ENCODE peak calls at places on chromosomes 3 and 15, in ten cellular contexts. One of them, this sample, is unnamed.

GRCh38 chr3:50610992-50611463 is 546 bp downstream of the CISH start:
- DNase-seq in endothelial cell: no peak
- DNase-seq in OCI-LY7: no peak
- DNase-seq in MCF 10A: no peak
- DNase-seq in psoas muscle: no peak
- DNase-seq in BJ: no peak
- DNase-seq in HL-60: no peak
- DNase-seq in upper lobe of left lung: no peak
- DNase-seq in IMR-90: no peak
- DNase-seq in Caco-2: no peak
- DNase-seq in this sample: no peak

GRCh38 chr3:149965278-149965677 is 5.4 kb downstream of the PFN2 start:
- DNase-seq in Caco-2: no peak
- DNase-seq in upper lobe of left lung: no peak
- DNase-seq in MCF 10A: no peak
- DNase-seq in HL-60: no peak
- DNase-seq in psoas muscle: no peak
- DNase-seq in IMR-90: no peak
- DNase-seq in BJ: no peak
- DNase-seq in endothelial cell: no peak
- DNase-seq in OCI-LY7: peak; percentile 30
- DNase-seq in this sample: no peak

GRCh38 chr3:42698911-42699230 is 3.7 kb downstream of the HHATL start:
- DNase-seq in MCF 10A: peak; percentile 53
- DNase-seq in psoas muscle: peak; percentile 69
- DNase-seq in HL-60: no peak
- DNase-seq in IMR-90: no peak
- DNase-seq in OCI-LY7: no peak
- DNase-seq in Caco-2: no peak
- DNase-seq in endothelial cell: no peak
- DNase-seq in BJ: no peak
- DNase-seq in upper lobe of left lung: peak; percentile 63
- DNase-seq in this sample: no peak

GRCh38 chr15:23588268-23588667 is 22.8 kb downstream of the MKRN3 start:
- DNase-seq in psoas muscle: no peak
- DNase-seq in endothelial cell: no peak
- DNase-seq in upper lobe of left lung: no peak
- DNase-seq in MCF 10A: no peak
- DNase-seq in IMR-90: no peak
- DNase-seq in Caco-2: peak; percentile 20
- DNase-seq in BJ: no peak
- DNase-seq in HL-60: no peak
- DNase-seq in OCI-LY7: no peak
- DNase-seq in this sample: no peak

GRCh38 chr3:195096484-195097330 is 174.3 kb downstream of the XXYLT1 start:
- DNase-seq in BJ: no peak
- DNase-seq in Caco-2: no peak
- DNase-seq in HL-60: no peak
- DNase-seq in psoas muscle: no peak
- DNase-seq in endothelial cell: no peak
- DNase-seq in upper lobe of left lung: no peak
- DNase-seq in IMR-90: no peak
- DNase-seq in MCF 10A: no peak
- DNase-seq in OCI-LY7: no peak
- DNase-seq in this sample: no peak

GRCh38 chr15:57406040-57406772 is 29.9 kb downstream of the CGNL1 start:
- DNase-seq in psoas muscle: no peak
- DNase-seq in OCI-LY7: no peak
- DNase-seq in upper lobe of left lung: peak; percentile 65
- DNase-seq in IMR-90: peak; percentile 19
- DNase-seq in HL-60: no peak
- DNase-seq in BJ: no peak
- DNase-seq in Caco-2: no peak
- DNase-seq in endothelial cell: no peak
- DNase-seq in MCF 10A: no peak
- DNase-seq in this sample: no peak

GRCh38 chr3:73550011-73550410 is 74.7 kb downstream of the PDZRN3 start:
- DNase-seq in IMR-90: no peak
- DNase-seq in upper lobe of left lung: no peak
- DNase-seq in OCI-LY7: no peak
- DNase-seq in MCF 10A: no peak
- DNase-seq in psoas muscle: no peak
- DNase-seq in Caco-2: no peak
- DNase-seq in HL-60: no peak
- DNase-seq in BJ: no peak
- DNase-seq in endothelial cell: no peak
- DNase-seq in this sample: no peak

GRCh38 chr15:70875001-70875782 is 17.0 kb downstream of the THAP10 start:
- DNase-seq in IMR-90: peak; percentile 58
- DNase-seq in endothelial cell: no peak
- DNase-seq in psoas muscle: no peak
- DNase-seq in upper lobe of left lung: no peak
- DNase-seq in HL-60: no peak
- DNase-seq in Caco-2: peak; percentile 26
- DNase-seq in MCF 10A: peak; percentile 40
- DNase-seq in OCI-LY7: no peak
- DNase-seq in BJ: no peak
- DNase-seq in this sample: no peak

GRCh38 chr15:26087395-26087794 is 224.3 kb upstream of the ATP10A start:
- DNase-seq in BJ: peak; percentile 31
- DNase-seq in Caco-2: no peak
- DNase-seq in HL-60: no peak
- DNase-seq in upper lobe of left lung: no peak
- DNase-seq in psoas muscle: no peak
- DNase-seq in IMR-90: peak; percentile 44
- DNase-seq in OCI-LY7: no peak
- DNase-seq in MCF 10A: peak; percentile 1
- DNase-seq in endothelial cell: no peak
- DNase-seq in this sample: no peak

GRCh38 chr3:197305854-197306253 is 7.4 kb upstream of the DLG1 start:
- DNase-seq in OCI-LY7: peak; percentile 45
- DNase-seq in psoas muscle: no peak
- DNase-seq in IMR-90: peak; percentile 93
- DNase-seq in Caco-2: no peak
- DNase-seq in HL-60: no peak
- DNase-seq in endothelial cell: no peak
- DNase-seq in upper lobe of left lung: no peak
- DNase-seq in BJ: peak; percentile 79
- DNase-seq in MCF 10A: no peak
- DNase-seq in this sample: no peak

GRCh38 chr3:5267889-5268288 is 80.4 kb downstream of the EDEM1 start:
- DNase-seq in Caco-2: no peak
- DNase-seq in BJ: no peak
- DNase-seq in IMR-90: no peak
- DNase-seq in HL-60: no peak
- DNase-seq in upper lobe of left lung: no peak
- DNase-seq in psoas muscle: no peak
- DNase-seq in OCI-LY7: no peak
- DNase-seq in MCF 10A: no peak
- DNase-seq in endothelial cell: no peak
- DNase-seq in this sample: no peak

GRCh38 chr3:70185661-70186060 is 126.8 kb downstream of the MDFIC2 start:
- DNase-seq in HL-60: no peak
- DNase-seq in upper lobe of left lung: no peak
- DNase-seq in psoas muscle: no peak
- DNase-seq in endothelial cell: no peak
- DNase-seq in IMR-90: no peak
- DNase-seq in OCI-LY7: no peak
- DNase-seq in Caco-2: no peak
- DNase-seq in MCF 10A: no peak
- DNase-seq in BJ: no peak
- DNase-seq in this sample: no peak

GRCh38 chr15:41981373-41982132 is 9.2 kb upstream of the EHD4 start:
- DNase-seq in upper lobe of left lung: no peak
- DNase-seq in IMR-90: no peak
- DNase-seq in MCF 10A: no peak
- DNase-seq in psoas muscle: peak; percentile 7
- DNase-seq in Caco-2: no peak
- DNase-seq in HL-60: no peak
- DNase-seq in BJ: no peak
- DNase-seq in endothelial cell: no peak
- DNase-seq in OCI-LY7: no peak
- DNase-seq in this sample: no peak

GRCh38 chr3:37816271-37816670 is 45.4 kb upstream of the CTDSPL start:
- DNase-seq in upper lobe of left lung: no peak
- DNase-seq in OCI-LY7: no peak
- DNase-seq in MCF 10A: no peak
- DNase-seq in endothelial cell: no peak
- DNase-seq in HL-60: no peak
- DNase-seq in Caco-2: no peak
- DNase-seq in BJ: no peak
- DNase-seq in IMR-90: peak; percentile 49
- DNase-seq in psoas muscle: no peak
- DNase-seq in this sample: no peak

GRCh38 chr3:37813403-37813802 is 48.3 kb upstream of the CTDSPL start:
- DNase-seq in IMR-90: no peak
- DNase-seq in OCI-LY7: no peak
- DNase-seq in BJ: no peak
- DNase-seq in MCF 10A: no peak
- DNase-seq in upper lobe of left lung: no peak
- DNase-seq in endothelial cell: no peak
- DNase-seq in HL-60: no peak
- DNase-seq in psoas muscle: no peak
- DNase-seq in Caco-2: no peak
- DNase-seq in this sample: no peak

GRCh38 chr3:37811625-37812356 is 49.9 kb upstream of the CTDSPL start:
- DNase-seq in Caco-2: no peak
- DNase-seq in endothelial cell: no peak
- DNase-seq in IMR-90: peak; percentile 51
- DNase-seq in psoas muscle: no peak
- DNase-seq in MCF 10A: no peak
- DNase-seq in upper lobe of left lung: no peak
- DNase-seq in HL-60: no peak
- DNase-seq in BJ: no peak
- DNase-seq in OCI-LY7: no peak
- DNase-seq in this sample: no peak

GRCh38 chr3:37812497-37812896 is 49.2 kb upstream of the CTDSPL start:
- DNase-seq in IMR-90: peak; percentile 63
- DNase-seq in upper lobe of left lung: no peak
- DNase-seq in BJ: no peak
- DNase-seq in psoas muscle: no peak
- DNase-seq in OCI-LY7: no peak
- DNase-seq in MCF 10A: no peak
- DNase-seq in HL-60: no peak
- DNase-seq in Caco-2: no peak
- DNase-seq in endothelial cell: no peak
- DNase-seq in this sample: no peak

DNA sequence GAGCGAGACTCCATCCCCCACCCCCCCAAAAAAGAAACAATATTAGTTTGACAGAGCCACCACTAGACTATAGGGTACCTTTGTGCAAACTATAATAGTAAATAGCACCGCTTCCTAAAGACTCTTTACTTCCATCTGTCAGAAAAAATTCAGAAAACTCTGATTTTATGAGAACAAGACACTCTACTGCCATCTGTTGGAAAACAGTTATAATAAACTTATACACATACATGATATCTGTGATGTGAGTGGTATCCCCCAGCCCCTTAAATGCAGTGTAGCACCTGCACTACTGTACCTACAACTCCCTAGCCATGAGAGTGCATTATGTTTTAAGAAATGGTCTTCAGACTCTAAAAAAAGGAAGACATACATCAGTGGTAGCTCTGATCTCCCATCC is 47.1 kb upstream of the CTDSPL start:
- DNase-seq in MCF 10A: peak; percentile 3
- DNase-seq in IMR-90: peak; percentile 31
- DNase-seq in endothelial cell: no peak
- DNase-seq in HL-60: no peak
- DNase-seq in OCI-LY7: peak; percentile 39
- DNase-seq in BJ: no peak
- DNase-seq in psoas muscle: no peak
- DNase-seq in upper lobe of left lung: no peak
- DNase-seq in Caco-2: no peak
- DNase-seq in this sample: no peak
- TF ChIP-seq CTCF in MCF 10A: peak; percentile 5
- TF ChIP-seq CTCF in IMR-90: peak; percentile 51
- TF ChIP-seq CTCF in endothelial cell: peak; percentile 48
- TF ChIP-seq CTCF in HL-60: no peak
- TF ChIP-seq CTCF in OCI-LY7: peak; percentile 74
- TF ChIP-seq CTCF in BJ: peak; percentile 27
- TF ChIP-seq CTCF in psoas muscle: no peak
- TF ChIP-seq CTCF in upper lobe of left lung: peak; percentile 14
- TF ChIP-seq CTCF in Caco-2: no peak
- TF ChIP-seq CTCF in this sample: peak; percentile 20

GRCh38 chr3:190266915-190267290 is 55.3 kb downstream of the CLDN1 start:
- DNase-seq in MCF 10A: peak; percentile 25
- DNase-seq in BJ: no peak
- DNase-seq in psoas muscle: no peak
- DNase-seq in HL-60: no peak
- DNase-seq in endothelial cell: no peak
- DNase-seq in Caco-2: no peak
- DNase-seq in IMR-90: no peak
- DNase-seq in upper lobe of left lung: no peak
- DNase-seq in OCI-LY7: no peak
- DNase-seq in this sample: no peak
- TF ChIP-seq CTCF in MCF 10A: no peak
- TF ChIP-seq CTCF in BJ: no peak
- TF ChIP-seq CTCF in psoas muscle: no peak
- TF ChIP-seq CTCF in HL-60: no peak
- TF ChIP-seq CTCF in endothelial cell: no peak
- TF ChIP-seq CTCF in Caco-2: no peak
- TF ChIP-seq CTCF in IMR-90: no peak
- TF ChIP-seq CTCF in upper lobe of left lung: no peak
- TF ChIP-seq CTCF in OCI-LY7: no peak
- TF ChIP-seq CTCF in this sample: no peak

GRCh38 chr3:905217-905616 is 187.6 kb upstream of the CNTN6 start:
- DNase-seq in HL-60: no peak
- DNase-seq in OCI-LY7: no peak
- DNase-seq in psoas muscle: no peak
- DNase-seq in MCF 10A: no peak
- DNase-seq in upper lobe of left lung: no peak
- DNase-seq in IMR-90: no peak
- DNase-seq in Caco-2: no peak
- DNase-seq in BJ: no peak
- DNase-seq in endothelial cell: no peak
- DNase-seq in this sample: no peak

GRCh38 chr3:906739-907138 is 186.1 kb upstream of the CNTN6 start:
- DNase-seq in BJ: no peak
- DNase-seq in MCF 10A: no peak
- DNase-seq in OCI-LY7: no peak
- DNase-seq in psoas muscle: no peak
- DNase-seq in Caco-2: no peak
- DNase-seq in endothelial cell: no peak
- DNase-seq in IMR-90: no peak
- DNase-seq in HL-60: no peak
- DNase-seq in upper lobe of left lung: no peak
- DNase-seq in this sample: no peak

GRCh38 chr3:908839-909238 is 184.0 kb upstream of the CNTN6 start:
- DNase-seq in HL-60: no peak
- DNase-seq in endothelial cell: no peak
- DNase-seq in OCI-LY7: no peak
- DNase-seq in Caco-2: peak; percentile 3
- DNase-seq in psoas muscle: no peak
- DNase-seq in BJ: no peak
- DNase-seq in MCF 10A: no peak
- DNase-seq in IMR-90: no peak
- DNase-seq in upper lobe of left lung: no peak
- DNase-seq in this sample: no peak
- TF ChIP-seq CTCF in HL-60: no peak
- TF ChIP-seq CTCF in endothelial cell: no peak
- TF ChIP-seq CTCF in OCI-LY7: no peak
- TF ChIP-seq CTCF in Caco-2: peak; percentile 30
- TF ChIP-seq CTCF in psoas muscle: no peak
- TF ChIP-seq CTCF in BJ: no peak
- TF ChIP-seq CTCF in MCF 10A: peak; percentile 34
- TF ChIP-seq CTCF in IMR-90: no peak
- TF ChIP-seq CTCF in upper lobe of left lung: no peak
- TF ChIP-seq CTCF in this sample: no peak

GRCh38 chr3:177893321-177893720 is 642.9 kb upstream of the KCNMB2 start:
- DNase-seq in HL-60: no peak
- DNase-seq in BJ: no peak
- DNase-seq in OCI-LY7: no peak
- DNase-seq in IMR-90: no peak
- DNase-seq in psoas muscle: no peak
- DNase-seq in upper lobe of left lung: no peak
- DNase-seq in MCF 10A: peak; percentile 12
- DNase-seq in Caco-2: no peak
- DNase-seq in endothelial cell: no peak
- DNase-seq in this sample: no peak
- TF ChIP-seq CTCF in HL-60: no peak
- TF ChIP-seq CTCF in BJ: peak; percentile 43
- TF ChIP-seq CTCF in OCI-LY7: no peak
- TF ChIP-seq CTCF in IMR-90: no peak
- TF ChIP-seq CTCF in psoas muscle: no peak
- TF ChIP-seq CTCF in upper lobe of left lung: no peak
- TF ChIP-seq CTCF in MCF 10A: no peak
- TF ChIP-seq CTCF in Caco-2: no peak
- TF ChIP-seq CTCF in endothelial cell: no peak
- TF ChIP-seq CTCF in this sample: no peak